ENCODE peak calls at places on chromosomes 13 and 19, in five cellular contexts. D, H, K, N and Q are unnamed samples. For H3K9me3, the result is how much of the 10 kb centered on the place peaks cover.

GRCh38 chr19:45528744-45529453 is 21.6 kb downstream of the VASP start:
- DNase-seq in H (peak), D (no peak), K (peak), N (no peak), Q (peak)

GRCh38 chr19:55305491-55305890 is 19.6 kb downstream of the TMEM150B start:
- DNase-seq in K (no peak), D (peak), H (peak), N (peak), Q (no peak)

GRCh38 chr13:36428083-36428482 is 4.2 kb upstream of the CCNA1 start:
- DNase-seq in D (no peak), K (no peak), H (no peak), N (no peak), Q (no peak)

GRCh38 chr13:40665061-40665753 is 1.2 kb downstream of the FOXO1 start:
- DNase-seq in D (peak), H (no peak), N (peak), K (peak), Q (peak)

GRCh38 chr13:92187378-92187989 is 789.1 kb downstream of the GPC5 start:
- DNase-seq in K (no peak), H (peak), N (peak), D (no peak), Q (no peak)

GRCh38 chr19:45110811-45111210 is 17.8 kb downstream of the PPP1R37 start:
- DNase-seq in K (no peak), H (no peak), D (no peak), N (no peak), Q (no peak)

GRCh38 chr13:104014803-104015645 is 948.8 kb upstream of the SLC10A2 start:
- DNase-seq in N (no peak), D (no peak), K (no peak), H (peak), Q (no peak)

GRCh38 chr13:40563350-40564125 is 102.9 kb downstream of the FOXO1 start:
- DNase-seq in D (no peak), K (no peak), N (no peak), H (peak), Q (no peak)

GRCh38 chr19:35344511-35345031 is 3.1 kb upstream of the FFAR1 start:
- DNase-seq in H (no peak), N (no peak), D (no peak), K (peak), Q (peak)

GRCh38 chr13:114067381-114067885 is 65.0 kb downstream of the RASA3 start:
- DNase-seq in K (no peak), N (no peak), D (no peak), H (peak), Q (no peak)

GRCh38 chr13:108220042-108220441 is 1.9 kb downstream of the ABHD13 start:
- DNase-seq in N (peak), H (no peak), K (no peak), D (no peak), Q (peak)

GRCh38 chr19:57031156-57031555 is 88.6 kb upstream of the USP29 start:
- DNase-seq in H (no peak), N (no peak), D (no peak), K (no peak), Q (no peak)
- H3K9me3 ChIP-seq in H (under half), N (under half), D (under half), K (half or more), Q (under half)

GRCh38 chr19:46909356-46909755 is 48.6 kb downstream of the ARHGAP35 start:
- DNase-seq in D (no peak), N (no peak), H (no peak), K (no peak), Q (no peak)
- H3K4me3 ChIP-seq in D (no peak), N (no peak), H (no peak), K (no peak), Q (no peak)

GRCh38 chr19:57701625-57702024 is 7.4 kb downstream of the ZNF154 start:
- DNase-seq in H (no peak), N (no peak), K (no peak), D (no peak), Q (no peak)
- H3K9me3 ChIP-seq in H (under half), N (under half), K (half or more), D (under half), Q (half or more)

GRCh38 chr13:50152655-50153309 is 137.5 kb downstream of the KCNRG start:
- DNase-seq in D (no peak), K (no peak), H (no peak), N (no peak), Q (no peak)
- H3K4me3 ChIP-seq in D (peak), K (no peak), H (peak), N (no peak), Q (peak)

GRCh38 chr19:8057545-8058270 is 5.1 kb downstream of the CCL25 start:
- DNase-seq in K (no peak), H (no peak), D (no peak), N (no peak), Q (no peak)
- H3K9me3 ChIP-seq in K (under half), H (under half), D (under half), N (under half), Q (under half)